ENCODE peak calls at places on chromosomes 11 and 22, in five cellular contexts. C is CD4-positive, alpha-beta T cell; O is chondrocyte; A is epithelial cell of esophagus; D is OCI-LY7. J is an unnamed sample.

GRCh38 chr11:109862808-109863207 is 230.4 kb upstream of the ZC3H12C start:
- DNase-seq in C (no peak), O (no peak), A (no peak), D (no peak), J (no peak)

GRCh38 chr11:17273668-17274321 is 2.7 kb upstream of the NUCB2 start:
- DNase-seq in C (no peak), O (no peak), A (peak), D (peak), J (no peak)

GRCh38 chr11:118010738-118011461 is 24.7 kb downstream of the IL10RA start:
- DNase-seq in C (no peak), O (no peak), A (no peak), D (peak), J (peak)

GRCh38 chr11:82521427-82521826 is 212.2 kb downstream of the FAM181B start:
- DNase-seq in C (no peak), O (no peak), A (no peak), D (no peak), J (no peak)

GRCh38 chr11:128029219-128029722 is 558.1 kb downstream of the ETS1 start:
- DNase-seq in C (no peak), O (no peak), A (no peak), D (no peak), J (no peak)

GRCh38 chr11:123640677-123641494 is 13.5 kb downstream of the SCN3B start:
- DNase-seq in C (peak), O (no peak), A (peak), D (peak), J (peak)

GRCh38 chr22:25357606-25358420 is 138.4 kb downstream of the CRYBB2 start:
- DNase-seq in C (no peak), O (peak), A (no peak), D (no peak), J (no peak)

GRCh38 chr22:43883719-43884415 is 7.9 kb downstream of the PNPLA5 start:
- DNase-seq in C (no peak), O (peak), A (no peak), D (no peak), J (no peak)

GRCh38 chr11:120337896-120338840 is 2.0 kb downstream of the ARHGEF12 start:
- DNase-seq in C (no peak), O (no peak), A (peak), D (peak), J (no peak)

GRCh38 chr11:82682003-82682751 is 51.5 kb downstream of the FAM181B start:
- DNase-seq in C (no peak), O (no peak), A (peak), D (peak), J (no peak)

GRCh38 chr22:38754247-38755154 is 1.3 kb downstream of the SUN2 start:
- DNase-seq in C (no peak), O (no peak), A (peak), D (peak), J (no peak)

GRCh38 chr22:44309137-44309536 is 3.6 kb downstream of the SHISAL1 start:
- DNase-seq in C (no peak), O (no peak), A (peak), D (no peak), J (no peak)

GRCh38 chr11:72787262-72788104 is 6.4 kb downstream of the STARD10 start:
- DNase-seq in C (no peak), O (no peak), A (no peak), D (peak), J (peak)

GRCh38 chr11:66914505-66914904 is 43.7 kb downstream of the PC start:
- DNase-seq in C (no peak), O (peak), A (no peak), D (no peak), J (no peak)

GRCh38 chr11:46680815-46681214 is 19.6 kb downstream of the ARHGAP1 start:
- DNase-seq in C (no peak), O (peak), A (no peak), D (no peak), J (no peak)

GRCh38 chr22:20727118-20728015 is 46.5 kb upstream of the SERPIND1 start:
- DNase-seq in C (no peak), O (no peak), A (no peak), D (no peak), J (no peak)

GRCh38 chr22:46690146-46690545 is 47.9 kb downstream of the CERK start:
- DNase-seq in C (no peak), O (peak), A (no peak), D (no peak), J (no peak)

GRCh38 chr11:84800755-84801346 is 826.3 kb downstream of the DLG2 start:
- DNase-seq in C (no peak), O (no peak), A (peak), D (no peak), J (no peak)

GRCh38 chr22:38734203-38735100 is 21.3 kb downstream of the SUN2 start:
- DNase-seq in C (no peak), O (peak), A (no peak), D (no peak), J (no peak)

GRCh38 chr11:22787565-22788162 is 41.9 kb downstream of the SVIP start:
- DNase-seq in C (no peak), O (no peak), A (peak), D (peak), J (peak)

GRCh38 chr22:38069372-38070249 is 12.4 kb downstream of the PICK1 start:
- DNase-seq in C (no peak), O (no peak), A (no peak), D (peak), J (no peak)

GRCh38 chr22:50178871-50179869 is 6.5 kb upstream of the TRABD start:
- DNase-seq in C (no peak), O (no peak), A (no peak), D (no peak), J (no peak)

GRCh38 chr11:130388607-130389205 is 39.7 kb downstream of the ADAMTS8 start:
- DNase-seq in C (no peak), O (no peak), A (no peak), D (no peak), J (no peak)

GRCh38 chr11:61669417-61669816 is 10.8 kb upstream of the DAGLA start:
- DNase-seq in C (no peak), O (no peak), A (no peak), D (no peak), J (no peak)

GRCh38 chr22:39592104-39593060 is 21.8 kb downstream of the CACNA1I start:
- DNase-seq in C (no peak), O (no peak), A (peak), D (no peak), J (no peak)

GRCh38 chr11:91230647-91231046 is 994.0 kb upstream of the FAT3 start:
- DNase-seq in C (no peak), O (no peak), A (no peak), D (no peak), J (no peak)

GRCh38 chr11:63553759-63554158 is 9.4 kb downstream of the PLAAT2 start:
- DNase-seq in C (no peak), O (no peak), A (peak), D (peak), J (peak)

GRCh38 chr11:47356129-47356997 is 3.9 kb upstream of the MYBPC3 start:
- DNase-seq in C (no peak), O (no peak), A (no peak), D (no peak), J (no peak)

GRCh38 chr11:66929753-66930152 is 28.4 kb downstream of the PC start:
- DNase-seq in C (no peak), O (no peak), A (no peak), D (no peak), J (no peak)

GRCh38 chr11:126991596-126991995 is 9.0 kb downstream of the KIRREL3 start:
- DNase-seq in C (no peak), O (no peak), A (no peak), D (no peak), J (no peak)

GRCh38 chr11:67301313-67301921 is 1.9 kb upstream of the SSH3 start:
- DNase-seq in C (no peak), O (no peak), A (no peak), D (no peak), J (no peak)

GRCh38 chr11:73478737-73479347 is 102.6 kb downstream of the RELT start:
- DNase-seq in C (no peak), O (no peak), A (peak), D (peak), J (no peak)

GRCh38 chr11:31340903-31341572 is 28.5 kb downstream of the DCDC1 start:
- DNase-seq in C (no peak), O (no peak), A (peak), D (peak), J (peak)
- TF ChIP-seq CTCF in C (peak), O (peak), A (peak), D (peak), J (peak)

GRCh38 chr11:65013692-65014145 is 241 bp upstream of the ARL2 start:
- DNase-seq in C (peak), O (no peak), A (peak), D (peak), J (peak)
- TF ChIP-seq CTCF in C (peak), O (no peak), A (no peak), D (peak), J (peak)

DNA sequence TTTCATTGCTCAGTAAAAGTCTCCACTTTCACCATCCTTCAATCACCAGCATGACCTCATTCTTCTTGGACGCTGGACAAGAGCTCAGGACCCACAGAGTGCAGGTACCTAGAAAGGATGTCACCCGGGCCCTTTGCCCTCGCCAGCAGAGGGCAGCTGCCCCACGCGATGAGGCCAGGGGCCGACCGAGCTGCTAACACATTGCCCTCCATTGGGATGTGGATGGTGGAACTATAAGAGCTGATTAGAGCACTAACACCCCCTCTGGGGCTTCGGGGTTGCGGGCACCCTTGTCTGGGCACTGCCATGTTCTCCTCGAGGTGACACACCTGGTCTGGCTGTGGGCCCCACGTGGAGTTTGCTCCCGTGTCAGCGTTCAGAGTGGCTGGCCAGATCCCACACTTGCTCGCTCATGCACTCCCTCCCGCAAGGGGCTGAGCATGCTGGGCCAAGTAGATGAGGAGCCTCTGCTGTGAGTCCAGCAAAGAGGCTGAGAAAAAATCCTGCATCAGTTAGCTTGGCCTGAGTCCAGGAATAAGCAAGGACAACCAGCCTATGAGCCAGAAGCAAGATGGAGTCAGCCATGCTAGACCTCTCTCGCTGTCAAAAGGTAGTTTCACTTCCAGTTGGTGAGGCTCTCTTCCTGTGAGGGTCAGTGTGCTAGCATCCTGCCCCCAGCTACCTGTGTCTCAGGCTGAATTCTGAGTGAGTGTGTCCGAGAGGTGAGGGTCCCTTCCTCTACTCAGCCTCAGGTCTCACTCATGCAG is 9.8 kb downstream of the KRTAP5-6 start:
- DNase-seq in C (no peak), O (no peak), A (no peak), D (no peak), J (no peak)
- TF ChIP-seq CTCF in C (peak), O (peak), A (peak), D (peak), J (no peak)

GRCh38 chr11:102661040-102661439 is 35.9 kb upstream of the MMP20 start:
- DNase-seq in C (no peak), O (no peak), A (no peak), D (no peak), J (no peak)

GRCh38 chr11:102662607-102663006 is 37.5 kb upstream of the MMP20 start:
- DNase-seq in C (no peak), O (no peak), A (no peak), D (no peak), J (no peak)

GRCh38 chr11:102669664-102670063 is 35.9 kb downstream of the MMP27 start:
- DNase-seq in C (no peak), O (no peak), A (no peak), D (no peak), J (no peak)

GRCh38 chr11:102666331-102666957 is 39.1 kb downstream of the MMP27 start:
- DNase-seq in C (no peak), O (no peak), A (peak), D (peak), J (peak)

GRCh38 chr11:102664001-102664752 is 39.0 kb upstream of the MMP20 start:
- DNase-seq in C (no peak), O (no peak), A (no peak), D (peak), J (no peak)
- TF ChIP-seq CTCF in C (no peak), O (peak), A (peak), D (peak), J (peak)

DNA sequence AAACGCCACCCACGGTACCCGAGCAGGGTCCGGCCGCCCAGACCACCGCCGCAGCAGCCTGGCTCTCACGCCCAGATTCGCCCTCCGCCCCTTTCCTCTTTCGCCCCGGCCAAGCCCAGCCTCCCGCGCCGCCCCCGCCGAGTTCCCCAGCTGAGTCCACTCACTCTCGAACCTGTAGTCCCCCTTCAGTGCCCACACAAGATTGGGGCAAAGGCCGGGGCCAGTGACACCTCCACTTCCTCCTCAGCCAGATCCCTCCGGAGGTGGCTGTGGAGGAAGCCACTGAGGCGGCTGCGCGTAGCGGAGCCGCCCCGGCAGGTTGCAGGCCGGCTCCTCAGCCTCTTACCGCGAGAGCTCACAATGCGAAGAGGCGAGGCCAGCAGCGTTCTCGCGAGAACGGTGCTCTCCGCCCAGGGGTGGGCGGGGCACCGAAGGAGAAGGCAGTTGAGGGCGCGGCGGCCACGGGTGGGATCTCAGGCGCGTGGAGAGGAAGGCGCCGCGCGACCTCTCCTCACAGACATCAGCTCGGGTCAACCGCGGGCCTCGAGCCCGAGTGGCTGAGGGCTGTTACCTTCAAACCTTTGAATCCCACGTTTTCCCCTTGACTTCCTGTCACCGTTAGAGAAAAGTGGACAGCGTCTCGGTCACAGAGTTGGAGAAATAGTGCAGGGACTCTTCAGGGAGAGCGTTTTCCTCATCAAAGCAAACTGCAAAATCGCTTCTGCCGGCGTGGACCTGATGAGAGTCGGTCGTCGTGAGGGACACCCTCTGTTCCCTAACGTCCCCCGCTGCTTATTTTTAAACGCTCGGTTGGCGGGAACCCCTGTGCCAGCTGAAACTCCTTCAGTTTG is at the start of gene BTBD10:
- DNase-seq in C (peak), O (peak), A (peak), D (peak), J (peak)
- TF ChIP-seq CTCF in C (no peak), O (peak), A (no peak), D (peak), J (no peak)